ENCODE peak calls at places on chromosomes 12 and 14, in four cellular contexts. Z is ovary, C is thoracic aorta, X is breast epithelium. Y is an unnamed sample.

GRCh38 chr14:26963696-26964095 is 365.9 kb upstream of the NOVA1 start:
- DNase-seq in Z (no peak), C (no peak), X (no peak), Y (no peak)

GRCh38 chr12:105451211-105451610 is 120.7 kb downstream of the C12orf75 start:
- DNase-seq in Z (no peak), C (no peak), X (no peak), Y (no peak)

GRCh38 chr14:21978184-21978998 is 304.8 kb upstream of the OR4E1 start:
- DNase-seq in Z (no peak), C (no peak), X (no peak), Y (peak)

GRCh38 chr12:85626031-85626781 is 210.0 kb downstream of the RASSF9 start:
- DNase-seq in Z (no peak), C (no peak), X (no peak), Y (no peak)

GRCh38 chr12:47742253-47742825 is 16.3 kb downstream of the RAPGEF3 start:
- DNase-seq in Z (peak), C (no peak), X (peak), Y (peak)

GRCh38 chr14:26833777-26834176 is 235.9 kb upstream of the NOVA1 start:
- DNase-seq in Z (no peak), C (no peak), X (no peak), Y (no peak)

GRCh38 chr12:1391722-1392121 is 202.7 kb downstream of the FBXL14 start:
- DNase-seq in Z (no peak), C (no peak), X (no peak), Y (no peak)

GRCh38 chr12:21780786-21781185 is 6.3 kb upstream of the KCNJ8 start:
- DNase-seq in Z (no peak), C (no peak), X (no peak), Y (no peak)

GRCh38 chr14:50830044-50830931 is 674 bp downstream of the NIN start:
- DNase-seq in Z (peak), C (no peak), X (peak), Y (peak)

GRCh38 chr12:51441583-51441982 is 17.0 kb downstream of the SLC4A8 start:
- DNase-seq in Z (peak), C (no peak), X (no peak), Y (no peak)

GRCh38 chr12:14849664-14850063 is 6.3 kb upstream of the ART4 start:
- DNase-seq in Z (no peak), C (no peak), X (no peak), Y (no peak)

GRCh38 chr14:64683264-64683663 is 21.0 kb upstream of the PLEKHG3 start:
- DNase-seq in Z (no peak), C (no peak), X (no peak), Y (no peak)

GRCh38 chr14:76769636-76770292 is 8.5 kb downstream of the VASH1 start:
- DNase-seq in Z (no peak), C (no peak), X (no peak), Y (no peak)

GRCh38 chr14:48563465-48563864 is 888.1 kb upstream of the MDGA2 start:
- DNase-seq in Z (no peak), C (no peak), X (no peak), Y (no peak)

GRCh38 chr12:108430926-108431325 is 84.2 kb upstream of the FICD start:
- DNase-seq in Z (no peak), C (no peak), X (no peak), Y (no peak)

GRCh38 chr12:94790822-94791221 is 140.5 kb upstream of the TMCC3 start:
- DNase-seq in Z (no peak), C (no peak), X (no peak), Y (no peak)

GRCh38 chr12:5796171-5797091 is 148.6 kb downstream of the ANO2 start:
- DNase-seq in Z (peak), C (no peak), X (no peak), Y (peak)

GRCh38 chr12:124018526-124018925 is 45.5 kb downstream of the ZNF664 start:
- DNase-seq in Z (no peak), C (no peak), X (no peak), Y (no peak)

GRCh38 chr14:31877333-31877798 is 199.7 kb upstream of the ARHGAP5 start:
- DNase-seq in Z (no peak), C (no peak), X (no peak), Y (no peak)

GRCh38 chr14:62655161-62655560 is 390.1 kb downstream of the KCNH5 start:
- DNase-seq in Z (no peak), C (no peak), X (no peak), Y (no peak)

GRCh38 chr14:50018236-50019210 is 97.8 kb downstream of the VCPKMT start:
- DNase-seq in Z (no peak), C (no peak), X (no peak), Y (no peak)

GRCh38 chr14:21557084-21557901 is 22.6 kb downstream of the OR10G3 start:
- DNase-seq in Z (peak), C (peak), X (peak), Y (peak)

GRCh38 chr12:17283563-17283962 is 677.6 kb upstream of the LMO3 start:
- DNase-seq in Z (no peak), C (no peak), X (no peak), Y (no peak)

GRCh38 chr12:93020225-93020997 is 91.3 kb upstream of the EEA1 start:
- DNase-seq in Z (peak), C (no peak), X (no peak), Y (no peak)

GRCh38 chr14:83342590-83342989 is 1808.9 kb upstream of the SEL1L start:
- DNase-seq in Z (no peak), C (peak), X (no peak), Y (no peak)

GRCh38 chr12:103495158-103495782 is 498 bp downstream of the C12orf42 start:
- DNase-seq in Z (no peak), C (no peak), X (no peak), Y (peak)

GRCh38 chr12:107983871-107984480 is 145.1 kb upstream of the WSCD2 start:
- DNase-seq in Z (no peak), C (no peak), X (no peak), Y (no peak)

GRCh38 chr12:114799574-114800487 is 115.9 kb upstream of the TBX3 start:
- DNase-seq in Z (peak), C (no peak), X (no peak), Y (no peak)

GRCh38 chr12:67046062-67046461 is 223.1 kb upstream of the CAND1 start:
- DNase-seq in Z (no peak), C (no peak), X (no peak), Y (no peak)

GRCh38 chr14:22882529-22883190 is 362 bp upstream of the REM2 start:
- DNase-seq in Z (no peak), C (no peak), X (no peak), Y (peak)

GRCh38 chr14:70812124-70812818 is 3.0 kb upstream of the MAP3K9 start:
- DNase-seq in Z (no peak), C (no peak), X (no peak), Y (no peak)

GRCh38 chr14:102565331-102565887 is 27.0 kb upstream of the RCOR1 start:
- DNase-seq in Z (no peak), C (no peak), X (no peak), Y (no peak)

GRCh38 chr14:99687284-99688209 is 3.4 kb downstream of the CYP46A1 start:
- DNase-seq in Z (no peak), C (no peak), X (no peak), Y (no peak)

GRCh38 chr12:53207042-53207441 is at the start of gene ITGB7:
- DNase-seq in Z (no peak), C (no peak), X (no peak), Y (peak)

GRCh38 chr14:89911018-89911919 is 43.3 kb downstream of the EFCAB11 start:
- DNase-seq in Z (no peak), C (no peak), X (no peak), Y (no peak)

GRCh38 chr12:668092-668481 is 4.8 kb upstream of the NINJ2 start:
- DNase-seq in Z (no peak), C (no peak), X (no peak), Y (no peak)

GRCh38 chr12:108788911-108789310 is 57.6 kb upstream of the CORO1C start:
- DNase-seq in Z (no peak), C (no peak), X (no peak), Y (no peak)

GRCh38 chr12:82862069-82862841 is 175.5 kb downstream of the TMTC2 start:
- DNase-seq in Z (no peak), C (no peak), X (no peak), Y (no peak)

GRCh38 chr12:50256761-50257160 is 26.6 kb downstream of the LIMA1 start:
- DNase-seq in Z (no peak), C (no peak), X (no peak), Y (no peak)

GRCh38 chr12:50252977-50253376 is 30.3 kb downstream of the LIMA1 start:
- DNase-seq in Z (no peak), C (no peak), X (no peak), Y (no peak)

GRCh38 chr12:50257226-50258166 is 25.8 kb downstream of the LIMA1 start:
- DNase-seq in Z (no peak), C (no peak), X (no peak), Y (no peak)

GRCh38 chr12:50261654-50262053 is 21.7 kb downstream of the LIMA1 start:
- DNase-seq in Z (no peak), C (no peak), X (no peak), Y (no peak)

DNA sequence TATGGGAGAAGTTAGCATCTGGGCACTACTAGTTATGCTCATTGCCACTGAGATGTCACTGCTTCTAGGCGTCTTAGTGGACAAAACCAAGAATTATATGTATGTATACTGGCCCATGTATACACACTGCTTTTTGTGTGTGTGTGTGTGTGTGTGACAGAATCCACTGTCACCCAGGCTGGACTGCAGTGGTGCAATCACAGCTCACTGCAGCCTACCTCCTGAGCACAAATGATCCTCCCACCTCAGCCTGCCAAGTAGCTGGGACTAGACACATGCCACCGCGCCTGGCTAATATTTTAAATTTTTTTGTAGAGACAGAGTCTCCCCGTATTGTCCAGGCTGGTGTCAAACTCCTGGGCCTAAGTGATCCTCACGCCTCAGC is 25.2 kb downstream of the LIMA1 start:
- DNase-seq in Z (no peak), C (no peak), X (no peak), Y (no peak)
- H3K27ac ChIP-seq in Z (no peak), C (peak), X (peak), Y (no peak)

DNA sequence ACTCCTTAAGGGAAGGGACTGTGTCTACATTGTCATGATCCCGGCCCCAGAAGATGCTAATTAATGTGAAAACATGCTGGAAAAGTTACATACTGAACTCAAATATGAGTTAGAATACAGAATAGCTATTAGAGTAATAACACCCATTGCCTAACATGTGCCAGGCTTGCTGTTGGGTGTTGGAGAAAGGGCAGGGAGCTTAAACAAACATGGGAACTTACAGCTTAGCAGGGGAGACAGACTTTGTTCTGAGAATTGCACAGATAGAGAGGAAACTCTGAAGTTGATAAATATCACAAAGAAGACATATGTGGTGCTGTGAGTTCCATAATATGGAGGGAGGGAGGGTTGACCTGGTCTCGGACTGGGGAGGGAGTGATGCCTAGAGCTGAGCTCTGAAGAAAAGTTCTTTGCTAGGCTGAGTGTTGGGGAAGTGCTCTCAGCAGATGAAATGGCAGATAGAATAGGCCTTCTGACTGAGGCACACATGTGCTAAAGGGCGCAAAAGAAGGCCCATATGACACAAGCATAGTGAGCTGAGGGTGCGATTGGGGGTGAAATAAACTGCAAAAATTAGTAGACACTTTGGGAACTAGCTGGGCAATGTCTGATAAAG is 18.0 kb upstream of the KDM2B start:
- DNase-seq in Z (no peak), C (no peak), X (no peak), Y (no peak)
- H3K27ac ChIP-seq in Z (no peak), C (no peak), X (no peak), Y (no peak)

DNA sequence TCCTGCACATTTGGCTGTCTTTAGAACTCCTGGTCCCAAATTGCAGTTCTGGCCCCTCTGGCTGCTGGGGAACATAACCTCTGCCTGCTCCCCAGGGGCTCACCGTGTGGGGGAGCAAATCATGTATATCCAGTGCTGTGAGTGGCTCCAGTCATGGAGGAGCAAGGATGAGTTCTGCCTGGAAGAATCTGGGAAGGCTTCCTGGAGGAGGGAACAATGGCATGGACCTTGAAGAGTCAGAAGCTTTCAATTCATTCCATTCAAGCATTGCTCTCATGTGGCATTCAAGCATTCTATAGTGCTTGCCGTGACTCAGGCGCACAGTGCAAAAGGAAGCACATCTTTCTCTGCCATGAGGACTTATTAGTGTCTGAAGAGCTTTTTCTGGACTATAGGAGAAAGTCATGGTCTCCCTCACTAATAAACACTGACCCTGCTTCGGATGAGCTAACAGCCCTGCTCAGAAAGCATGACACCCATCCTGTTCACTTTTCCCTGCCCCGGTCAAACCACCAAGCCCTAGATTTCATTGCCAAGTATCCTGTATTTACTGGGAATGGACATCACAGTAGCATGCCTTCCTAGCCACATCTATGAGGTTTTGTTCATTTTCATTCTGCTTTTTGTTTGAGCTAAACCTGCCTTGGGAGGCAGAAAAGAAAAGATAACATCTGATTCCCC is 3.5 kb downstream of the IFI27 start:
- DNase-seq in Z (peak), C (no peak), X (no peak), Y (no peak)
- H3K27ac ChIP-seq in Z (peak), C (no peak), X (peak), Y (no peak)

GRCh38 chr14:68611611-68612010 is 181.3 kb downstream of the ZFP36L1 start:
- DNase-seq in Z (no peak), C (no peak), X (no peak), Y (no peak)
- H3K27ac ChIP-seq in Z (peak), C (no peak), X (peak), Y (no peak)

GRCh38 chr12:65602579-65603295 is 221.5 kb upstream of the HMGA2 start:
- DNase-seq in Z (peak), C (peak), X (peak), Y (no peak)

GRCh38 chr12:65607271-65607880 is 216.9 kb upstream of the HMGA2 start:
- DNase-seq in Z (no peak), C (no peak), X (peak), Y (no peak)

GRCh38 chr12:65606008-65606766 is 218.1 kb upstream of the HMGA2 start:
- DNase-seq in Z (no peak), C (no peak), X (no peak), Y (no peak)

GRCh38 chr12:65603428-65604351 is 220.6 kb upstream of the HMGA2 start:
- DNase-seq in Z (no peak), C (no peak), X (no peak), Y (no peak)

DNA sequence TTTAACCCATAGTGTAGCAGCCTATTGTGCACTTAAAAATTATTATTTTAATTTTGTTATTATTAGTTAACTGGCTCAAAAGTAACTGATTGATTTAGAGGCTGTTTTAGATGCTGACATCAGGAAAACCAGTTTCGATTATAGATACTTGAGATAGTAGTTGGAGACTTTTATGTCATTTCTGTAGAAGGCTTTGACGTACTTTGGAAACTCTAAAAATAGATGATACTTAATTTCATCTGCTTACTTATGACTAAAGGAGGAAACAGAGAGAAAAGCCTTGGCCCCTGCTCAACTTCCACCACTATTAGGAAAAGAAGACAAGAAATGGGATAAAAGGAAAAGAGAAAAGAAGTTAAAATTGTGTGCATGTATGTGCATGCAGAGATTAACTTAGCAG is 219.3 kb upstream of the HMGA2 start:
- DNase-seq in Z (no peak), C (no peak), X (no peak), Y (no peak)
- H3K27ac ChIP-seq in Z (no peak), C (no peak), X (no peak), Y (no peak)

DNA sequence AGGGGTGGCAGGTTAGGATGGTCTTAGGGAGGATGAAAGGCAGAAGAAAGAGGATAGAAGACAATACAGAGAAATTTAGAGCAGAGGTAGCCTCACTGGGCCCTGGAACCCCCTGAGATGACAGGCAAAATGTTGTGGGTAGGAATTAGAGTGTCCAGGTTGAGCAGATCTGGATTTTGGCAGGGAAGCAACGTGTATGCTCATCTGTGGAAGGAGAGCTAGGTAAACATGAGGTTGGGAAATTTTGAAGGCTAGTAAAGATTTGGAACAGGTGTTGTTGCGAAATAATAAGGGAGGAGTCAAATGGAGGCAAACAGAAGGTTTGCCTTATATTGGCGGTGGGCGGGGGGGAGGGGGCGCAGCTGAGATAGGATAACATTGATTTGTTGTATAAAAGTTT is 5.3 kb downstream of the HSD17B6 start:
- DNase-seq in Z (no peak), C (no peak), X (no peak), Y (no peak)
- H3K27ac ChIP-seq in Z (no peak), C (no peak), X (peak), Y (no peak)